ENCODE peak calls at places on chromosomes 1 and 21, in ten cellular contexts. One of them, this sample, is unnamed.

GRCh38 chr21:26842976-26843911 is 2.0 kb downstream of the ADAMTS1 start:
- DNase-seq in IMR-90: peak; percentile 96
- DNase-seq in adrenal gland: peak; percentile 90
- DNase-seq in stomach: peak; percentile 87
- DNase-seq in H1: peak; percentile 81
- DNase-seq in sigmoid colon: peak; percentile 97
- DNase-seq in tibial nerve: peak; percentile 94
- DNase-seq in GM12891: no peak
- DNase-seq in testis: peak; percentile 92
- DNase-seq in body of pancreas: peak; percentile 91
- DNase-seq in this sample: peak; percentile 92

GRCh38 chr1:93828437-93828756 is 50.6 kb downstream of the DNTTIP2 start:
- DNase-seq in body of pancreas: no peak
- DNase-seq in H1: no peak
- DNase-seq in GM12891: no peak
- DNase-seq in IMR-90: no peak
- DNase-seq in testis: no peak
- DNase-seq in adrenal gland: no peak
- DNase-seq in sigmoid colon: no peak
- DNase-seq in stomach: no peak
- DNase-seq in tibial nerve: no peak
- DNase-seq in this sample: no peak

GRCh38 chr1:38585460-38585859 is 274.1 kb downstream of the RRAGC start:
- DNase-seq in adrenal gland: no peak
- DNase-seq in tibial nerve: no peak
- DNase-seq in GM12891: no peak
- DNase-seq in IMR-90: no peak
- DNase-seq in H1: no peak
- DNase-seq in stomach: no peak
- DNase-seq in sigmoid colon: no peak
- DNase-seq in body of pancreas: no peak
- DNase-seq in testis: no peak
- DNase-seq in this sample: no peak

GRCh38 chr1:55140546-55140983 is 74.6 kb downstream of the USP24 start:
- DNase-seq in GM12891: no peak
- DNase-seq in body of pancreas: peak; percentile 77
- DNase-seq in IMR-90: peak; percentile 91
- DNase-seq in sigmoid colon: peak; percentile 87
- DNase-seq in stomach: peak; percentile 56
- DNase-seq in adrenal gland: peak; percentile 89
- DNase-seq in H1: peak; percentile 52
- DNase-seq in testis: peak; percentile 82
- DNase-seq in tibial nerve: peak; percentile 94
- DNase-seq in this sample: peak; percentile 12

GRCh38 chr1:51666463-51666862 is 49.6 kb downstream of the OSBPL9 start:
- DNase-seq in adrenal gland: peak; percentile 32
- DNase-seq in testis: no peak
- DNase-seq in tibial nerve: no peak
- DNase-seq in IMR-90: peak; percentile 69
- DNase-seq in GM12891: no peak
- DNase-seq in stomach: no peak
- DNase-seq in sigmoid colon: no peak
- DNase-seq in H1: no peak
- DNase-seq in body of pancreas: no peak
- DNase-seq in this sample: no peak

GRCh38 chr1:26956321-26956720 is 3.9 kb downstream of the KDF1 start:
- DNase-seq in testis: no peak
- DNase-seq in body of pancreas: no peak
- DNase-seq in H1: no peak
- DNase-seq in GM12891: no peak
- DNase-seq in sigmoid colon: no peak
- DNase-seq in stomach: no peak
- DNase-seq in IMR-90: no peak
- DNase-seq in adrenal gland: no peak
- DNase-seq in tibial nerve: no peak
- DNase-seq in this sample: no peak

GRCh38 chr1:13507075-13507474 is 6.7 kb downstream of the LRRC38 start:
- DNase-seq in body of pancreas: no peak
- DNase-seq in stomach: no peak
- DNase-seq in tibial nerve: no peak
- DNase-seq in sigmoid colon: no peak
- DNase-seq in H1: no peak
- DNase-seq in GM12891: no peak
- DNase-seq in testis: no peak
- DNase-seq in adrenal gland: no peak
- DNase-seq in IMR-90: no peak
- DNase-seq in this sample: no peak

GRCh38 chr1:115718011-115718754 is 50.3 kb downstream of the CASQ2 start:
- DNase-seq in stomach: no peak
- DNase-seq in IMR-90: no peak
- DNase-seq in GM12891: no peak
- DNase-seq in testis: no peak
- DNase-seq in tibial nerve: no peak
- DNase-seq in H1: no peak
- DNase-seq in adrenal gland: no peak
- DNase-seq in sigmoid colon: no peak
- DNase-seq in body of pancreas: no peak
- DNase-seq in this sample: no peak

GRCh38 chr1:85579619-85580018 is 942 bp upstream of the CCN1 start:
- DNase-seq in testis: no peak
- DNase-seq in adrenal gland: peak; percentile 25
- DNase-seq in body of pancreas: no peak
- DNase-seq in tibial nerve: peak; percentile 24
- DNase-seq in sigmoid colon: peak; percentile 77
- DNase-seq in IMR-90: peak; percentile 79
- DNase-seq in stomach: no peak
- DNase-seq in GM12891: no peak
- DNase-seq in H1: peak; percentile 60
- DNase-seq in this sample: no peak

GRCh38 chr1:217539510-217539909 is 91.4 kb downstream of the GPATCH2 start:
- DNase-seq in sigmoid colon: no peak
- DNase-seq in stomach: no peak
- DNase-seq in testis: no peak
- DNase-seq in GM12891: no peak
- DNase-seq in body of pancreas: no peak
- DNase-seq in adrenal gland: no peak
- DNase-seq in IMR-90: no peak
- DNase-seq in tibial nerve: no peak
- DNase-seq in H1: no peak
- DNase-seq in this sample: no peak

GRCh38 chr1:160346953-160347352 is 3.8 kb downstream of the NCSTN start:
- DNase-seq in IMR-90: no peak
- DNase-seq in testis: no peak
- DNase-seq in GM12891: no peak
- DNase-seq in tibial nerve: no peak
- DNase-seq in sigmoid colon: no peak
- DNase-seq in H1: no peak
- DNase-seq in stomach: no peak
- DNase-seq in body of pancreas: no peak
- DNase-seq in adrenal gland: peak; percentile 18
- DNase-seq in this sample: no peak
- TF ChIP-seq POLR2A in IMR-90: no peak
- TF ChIP-seq POLR2A in testis: no peak
- TF ChIP-seq POLR2A in GM12891: no peak
- TF ChIP-seq POLR2A in tibial nerve: no peak
- TF ChIP-seq POLR2A in sigmoid colon: no peak
- TF ChIP-seq POLR2A in H1: no peak
- TF ChIP-seq POLR2A in stomach: no peak
- TF ChIP-seq POLR2A in body of pancreas: no peak
- TF ChIP-seq POLR2A in adrenal gland: no peak
- TF ChIP-seq POLR2A in this sample: no peak

GRCh38 chr1:46037597-46037936 is 94.9 kb downstream of the PIK3R3 start:
- DNase-seq in H1: no peak
- DNase-seq in tibial nerve: no peak
- DNase-seq in body of pancreas: no peak
- DNase-seq in testis: no peak
- DNase-seq in IMR-90: no peak
- DNase-seq in stomach: no peak
- DNase-seq in GM12891: no peak
- DNase-seq in sigmoid colon: peak; percentile 38
- DNase-seq in adrenal gland: no peak
- DNase-seq in this sample: no peak
- TF ChIP-seq POLR2A in H1: peak; percentile 51
- TF ChIP-seq POLR2A in tibial nerve: no peak
- TF ChIP-seq POLR2A in body of pancreas: no peak
- TF ChIP-seq POLR2A in testis: no peak
- TF ChIP-seq POLR2A in IMR-90: no peak
- TF ChIP-seq POLR2A in stomach: no peak
- TF ChIP-seq POLR2A in GM12891: peak; percentile 66
- TF ChIP-seq POLR2A in sigmoid colon: no peak
- TF ChIP-seq POLR2A in adrenal gland: no peak
- TF ChIP-seq POLR2A in this sample: no peak

GRCh38 chr1:153944005-153944821 is 2.3 kb downstream of the DENND4B start:
- DNase-seq in adrenal gland: no peak
- DNase-seq in GM12891: no peak
- DNase-seq in stomach: no peak
- DNase-seq in sigmoid colon: no peak
- DNase-seq in body of pancreas: no peak
- DNase-seq in H1: no peak
- DNase-seq in testis: no peak
- DNase-seq in IMR-90: no peak
- DNase-seq in tibial nerve: no peak
- DNase-seq in this sample: no peak

GRCh38 chr1:153946622-153947246 is at the start of gene DENND4B:
- DNase-seq in tibial nerve: peak; percentile 65
- DNase-seq in stomach: peak; percentile 84
- DNase-seq in testis: peak; percentile 87
- DNase-seq in body of pancreas: peak; percentile 84
- DNase-seq in H1: peak; percentile 93
- DNase-seq in GM12891: peak; percentile 97
- DNase-seq in sigmoid colon: peak; percentile 93
- DNase-seq in adrenal gland: peak; percentile 88
- DNase-seq in IMR-90: peak; percentile 65
- DNase-seq in this sample: peak; percentile 95

GRCh38 chr1:153944822-153945117 is 1.7 kb downstream of the DENND4B start:
- DNase-seq in adrenal gland: no peak
- DNase-seq in sigmoid colon: no peak
- DNase-seq in H1: no peak
- DNase-seq in IMR-90: no peak
- DNase-seq in stomach: no peak
- DNase-seq in GM12891: no peak
- DNase-seq in body of pancreas: no peak
- DNase-seq in tibial nerve: no peak
- DNase-seq in testis: no peak
- DNase-seq in this sample: no peak

GRCh38 chr1:153945131-153945794 is 1.3 kb downstream of the DENND4B start:
- DNase-seq in IMR-90: peak; percentile 46
- DNase-seq in tibial nerve: peak; percentile 48
- DNase-seq in sigmoid colon: peak; percentile 77
- DNase-seq in stomach: peak; percentile 51
- DNase-seq in adrenal gland: peak; percentile 67
- DNase-seq in GM12891: peak; percentile 82
- DNase-seq in body of pancreas: no peak
- DNase-seq in testis: peak; percentile 36
- DNase-seq in H1: no peak
- DNase-seq in this sample: peak; percentile 40

DNA sequence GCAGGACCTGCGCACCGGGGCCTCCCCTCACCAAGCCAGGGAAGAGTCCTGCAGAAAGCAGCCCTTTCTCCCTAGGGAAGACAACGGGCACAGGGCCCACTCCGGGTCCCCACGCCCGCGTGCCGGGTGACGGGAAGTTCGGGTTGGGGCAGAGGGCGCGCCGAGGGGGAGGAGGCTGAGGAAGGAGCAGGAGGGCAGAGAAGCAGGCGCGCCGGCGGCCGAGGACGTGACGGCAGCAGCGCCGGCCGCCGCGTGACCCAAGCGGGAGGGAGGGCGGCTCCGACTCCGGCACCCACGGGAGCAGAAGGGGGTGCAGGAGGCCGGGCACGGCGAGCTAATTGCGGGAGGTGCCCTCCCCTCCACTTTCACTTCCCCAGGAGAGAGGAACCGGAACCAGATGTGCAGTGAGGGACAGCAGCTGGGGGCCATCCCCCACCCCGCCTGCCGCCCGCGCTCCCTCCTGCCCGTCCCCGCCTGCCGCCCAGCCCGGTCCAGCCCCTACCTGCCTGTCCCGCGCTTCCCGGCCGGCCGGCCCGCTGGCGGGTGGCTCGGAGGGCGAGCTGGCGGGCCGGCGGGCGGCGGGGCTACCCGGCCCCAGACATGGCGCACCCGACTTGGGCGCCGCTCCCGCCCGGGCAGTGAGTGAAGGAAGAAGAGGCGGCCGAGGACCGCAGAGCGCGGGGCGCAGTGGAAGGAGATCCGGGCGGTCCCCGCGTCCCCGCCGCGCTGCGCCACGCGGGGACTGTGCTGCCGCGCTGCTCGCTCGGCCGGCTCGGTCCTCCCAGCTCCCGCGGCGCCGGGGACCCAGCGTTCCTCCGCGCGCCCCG is 510 bp downstream of the DENND4B start:
- DNase-seq in sigmoid colon: peak; percentile 95
- DNase-seq in tibial nerve: peak; percentile 78
- DNase-seq in GM12891: peak; percentile 93
- DNase-seq in testis: peak; percentile 83
- DNase-seq in H1: peak; percentile 77
- DNase-seq in adrenal gland: peak; percentile 90
- DNase-seq in body of pancreas: peak; percentile 73
- DNase-seq in stomach: peak; percentile 86
- DNase-seq in IMR-90: peak; percentile 56
- DNase-seq in this sample: peak; percentile 69
- TF ChIP-seq POLR2A in sigmoid colon: peak; percentile 18
- TF ChIP-seq POLR2A in tibial nerve: no peak
- TF ChIP-seq POLR2A in GM12891: peak; percentile 52
- TF ChIP-seq POLR2A in testis: no peak
- TF ChIP-seq POLR2A in H1: no peak
- TF ChIP-seq POLR2A in adrenal gland: peak; percentile 11
- TF ChIP-seq POLR2A in body of pancreas: no peak
- TF ChIP-seq POLR2A in stomach: no peak
- TF ChIP-seq POLR2A in IMR-90: no peak
- TF ChIP-seq POLR2A in this sample: peak; percentile 77

GRCh38 chr1:111598534-111598933 is 21.1 kb upstream of the RAP1A start:
- DNase-seq in stomach: no peak
- DNase-seq in tibial nerve: no peak
- DNase-seq in adrenal gland: no peak
- DNase-seq in body of pancreas: no peak
- DNase-seq in IMR-90: no peak
- DNase-seq in H1: no peak
- DNase-seq in sigmoid colon: no peak
- DNase-seq in GM12891: no peak
- DNase-seq in testis: no peak
- DNase-seq in this sample: no peak

GRCh38 chr1:111595807-111596206 is 23.8 kb upstream of the RAP1A start:
- DNase-seq in body of pancreas: no peak
- DNase-seq in GM12891: no peak
- DNase-seq in tibial nerve: no peak
- DNase-seq in sigmoid colon: no peak
- DNase-seq in stomach: no peak
- DNase-seq in adrenal gland: no peak
- DNase-seq in testis: no peak
- DNase-seq in H1: no peak
- DNase-seq in IMR-90: no peak
- DNase-seq in this sample: no peak

GRCh38 chr1:111597433-111597832 is 22.2 kb upstream of the RAP1A start:
- DNase-seq in GM12891: no peak
- DNase-seq in testis: no peak
- DNase-seq in H1: no peak
- DNase-seq in tibial nerve: no peak
- DNase-seq in stomach: no peak
- DNase-seq in adrenal gland: no peak
- DNase-seq in sigmoid colon: no peak
- DNase-seq in body of pancreas: no peak
- DNase-seq in IMR-90: peak; percentile 68
- DNase-seq in this sample: no peak

GRCh38 chr1:111594128-111594693 is 25.4 kb upstream of the RAP1A start:
- DNase-seq in H1: no peak
- DNase-seq in IMR-90: no peak
- DNase-seq in testis: no peak
- DNase-seq in GM12891: no peak
- DNase-seq in tibial nerve: no peak
- DNase-seq in stomach: no peak
- DNase-seq in adrenal gland: no peak
- DNase-seq in body of pancreas: no peak
- DNase-seq in sigmoid colon: no peak
- DNase-seq in this sample: no peak

GRCh38 chr1:111596499-111596898 is 23.1 kb upstream of the RAP1A start:
- DNase-seq in IMR-90: no peak
- DNase-seq in body of pancreas: no peak
- DNase-seq in sigmoid colon: no peak
- DNase-seq in H1: no peak
- DNase-seq in tibial nerve: no peak
- DNase-seq in GM12891: no peak
- DNase-seq in testis: no peak
- DNase-seq in adrenal gland: no peak
- DNase-seq in stomach: peak; percentile 36
- DNase-seq in this sample: no peak
- TF ChIP-seq POLR2A in IMR-90: no peak
- TF ChIP-seq POLR2A in body of pancreas: no peak
- TF ChIP-seq POLR2A in sigmoid colon: no peak
- TF ChIP-seq POLR2A in H1: no peak
- TF ChIP-seq POLR2A in tibial nerve: no peak
- TF ChIP-seq POLR2A in GM12891: no peak
- TF ChIP-seq POLR2A in testis: no peak
- TF ChIP-seq POLR2A in adrenal gland: no peak
- TF ChIP-seq POLR2A in stomach: no peak
- TF ChIP-seq POLR2A in this sample: no peak